ENCODE peak calls at places on chromosomes 7 and 10, in eight cellular contexts. M is activated CD4-positive, CD25-positive, alpha-beta regulatory T cell treated with anti-CD3 and anti-CD28 coated beads, Interleukin-2, amount 50 U/mL, for 72 hours; K is Panc1; T is GDM1; Q is SK-MEL-5; A is CD8-positive, alpha-beta memory T cell; B is choroid plexus epithelial cell; P is stimulated activated CD8-positive, alpha-beta memory T cell treated with anti-CD3 and anti-CD28 coated beads, Interleukin-15, amount 100 ng/mL, for 24 hours. Z is an unnamed sample.

GRCh38 chr7:149850007-149850594 is 11.9 kb downstream of the ZNF862 start:
- DNase-seq in M (no peak), K (no peak), T (no peak), Q (no peak), A (no peak), B (no peak), P (no peak), Z (no peak)

GRCh38 chr10:71517310-71518159 is 120.8 kb downstream of the CDH23 start:
- DNase-seq in M (no peak), K (no peak), T (no peak), Q (no peak), A (no peak), B (no peak), P (no peak), Z (no peak)

GRCh38 chr7:1466524-1467271 is 7.4 kb upstream of the MICALL2 start:
- DNase-seq in M (no peak), K (no peak), T (no peak), Q (no peak), A (no peak), B (peak), P (no peak), Z (no peak)

GRCh38 chr10:72065439-72066025 is 22.8 kb downstream of the SPOCK2 start:
- DNase-seq in M (no peak), K (no peak), T (no peak), Q (no peak), A (no peak), B (no peak), P (no peak), Z (no peak)

GRCh38 chr7:102434039-102434481 is 685 bp downstream of the ORAI2 start:
- DNase-seq in M (no peak), K (no peak), T (no peak), Q (peak), A (no peak), B (peak), P (no peak), Z (no peak)

GRCh38 chr10:47214520-47214919 is 85.5 kb upstream of the GDF10 start:
- DNase-seq in M (no peak), K (no peak), T (no peak), Q (no peak), A (no peak), B (peak), P (no peak), Z (peak)

GRCh38 chr7:1193593-1194424 is 33.8 kb upstream of the ZFAND2A start:
- DNase-seq in M (no peak), K (no peak), T (peak), Q (peak), A (no peak), B (peak), P (no peak), Z (peak)

GRCh38 chr10:118457824-118458428 is 115.8 kb upstream of the FAM204A start:
- DNase-seq in M (no peak), K (no peak), T (no peak), Q (no peak), A (no peak), B (no peak), P (no peak), Z (no peak)

GRCh38 chr10:3780766-3781457 is 4.1 kb downstream of the KLF6 start:
- DNase-seq in M (no peak), K (no peak), T (no peak), Q (peak), A (no peak), B (peak), P (no peak), Z (peak)